ENCODE peak calls at places on chromosomes 7 and 10, in seven cellular contexts. One of them, this sample, is unnamed.

GRCh38 chr7:18498327-18498726 is 2.8 kb downstream of the HDAC9 start:
- DNase-seq in Peyer's patch: no peak
- DNase-seq in CD4-positive, CD25-positive, alpha-beta regulatory T cell: no peak
- DNase-seq in stimulated activated CD4-positive, alpha-beta T cell treated with anti-CD3 and anti-CD28 coated beads, Interleukin-1b, Interleukin-23, amount 100 ng/mL, for 1 hour: no peak
- DNase-seq in lower leg skin: no peak
- DNase-seq in NCI-H446: peak; percentile 15
- DNase-seq in fibroblast of the aortic adventitia: no peak
- DNase-seq in this sample: no peak

GRCh38 chr10:3415878-3416605 is 243.5 kb upstream of the PITRM1 start:
- DNase-seq in lower leg skin: peak; percentile 80
- DNase-seq in CD4-positive, CD25-positive, alpha-beta regulatory T cell: no peak
- DNase-seq in NCI-H446: no peak
- DNase-seq in stimulated activated CD4-positive, alpha-beta T cell treated with anti-CD3 and anti-CD28 coated beads, Interleukin-1b, Interleukin-23, amount 100 ng/mL, for 1 hour: no peak
- DNase-seq in Peyer's patch: no peak
- DNase-seq in fibroblast of the aortic adventitia: no peak
- DNase-seq in this sample: no peak

GRCh38 chr10:69425513-69426298 is 9.0 kb upstream of the TACR2 start:
- DNase-seq in Peyer's patch: peak; percentile 45
- DNase-seq in fibroblast of the aortic adventitia: no peak
- DNase-seq in NCI-H446: no peak
- DNase-seq in CD4-positive, CD25-positive, alpha-beta regulatory T cell: peak; percentile 88
- DNase-seq in stimulated activated CD4-positive, alpha-beta T cell treated with anti-CD3 and anti-CD28 coated beads, Interleukin-1b, Interleukin-23, amount 100 ng/mL, for 1 hour: no peak
- DNase-seq in lower leg skin: peak; percentile 68
- DNase-seq in this sample: peak; percentile 72

GRCh38 chr7:6160191-6160623 is 112.2 kb downstream of the CYTH3 start:
- DNase-seq in CD4-positive, CD25-positive, alpha-beta regulatory T cell: no peak
- DNase-seq in fibroblast of the aortic adventitia: peak; percentile 79
- DNase-seq in Peyer's patch: no peak
- DNase-seq in stimulated activated CD4-positive, alpha-beta T cell treated with anti-CD3 and anti-CD28 coated beads, Interleukin-1b, Interleukin-23, amount 100 ng/mL, for 1 hour: no peak
- DNase-seq in NCI-H446: no peak
- DNase-seq in lower leg skin: peak; percentile 89
- DNase-seq in this sample: peak; percentile 10

GRCh38 chr10:102710604-102711003 is 3.6 kb downstream of the ARL3 start:
- DNase-seq in CD4-positive, CD25-positive, alpha-beta regulatory T cell: no peak
- DNase-seq in Peyer's patch: no peak
- DNase-seq in stimulated activated CD4-positive, alpha-beta T cell treated with anti-CD3 and anti-CD28 coated beads, Interleukin-1b, Interleukin-23, amount 100 ng/mL, for 1 hour: no peak
- DNase-seq in lower leg skin: no peak
- DNase-seq in NCI-H446: no peak
- DNase-seq in fibroblast of the aortic adventitia: peak; percentile 83
- DNase-seq in this sample: no peak

GRCh38 chr7:33395340-33395739 is 266.0 kb downstream of the BBS9 start:
- DNase-seq in NCI-H446: peak; percentile 3
- DNase-seq in lower leg skin: no peak
- DNase-seq in stimulated activated CD4-positive, alpha-beta T cell treated with anti-CD3 and anti-CD28 coated beads, Interleukin-1b, Interleukin-23, amount 100 ng/mL, for 1 hour: no peak
- DNase-seq in fibroblast of the aortic adventitia: no peak
- DNase-seq in Peyer's patch: no peak
- DNase-seq in CD4-positive, CD25-positive, alpha-beta regulatory T cell: no peak
- DNase-seq in this sample: no peak

GRCh38 chr7:6375346-6376101 is 72.2 kb downstream of the DAGLB start:
- DNase-seq in Peyer's patch: peak; percentile 50
- DNase-seq in CD4-positive, CD25-positive, alpha-beta regulatory T cell: peak; percentile 51
- DNase-seq in fibroblast of the aortic adventitia: peak; percentile 57
- DNase-seq in lower leg skin: no peak
- DNase-seq in stimulated activated CD4-positive, alpha-beta T cell treated with anti-CD3 and anti-CD28 coated beads, Interleukin-1b, Interleukin-23, amount 100 ng/mL, for 1 hour: no peak
- DNase-seq in NCI-H446: peak; percentile 15
- DNase-seq in this sample: peak; percentile 36

GRCh38 chr10:122468923-122469781 is 7.8 kb downstream of the HTRA1 start:
- DNase-seq in stimulated activated CD4-positive, alpha-beta T cell treated with anti-CD3 and anti-CD28 coated beads, Interleukin-1b, Interleukin-23, amount 100 ng/mL, for 1 hour: no peak
- DNase-seq in NCI-H446: peak; percentile 60
- DNase-seq in fibroblast of the aortic adventitia: peak; percentile 94
- DNase-seq in Peyer's patch: no peak
- DNase-seq in lower leg skin: peak; percentile 94
- DNase-seq in CD4-positive, CD25-positive, alpha-beta regulatory T cell: no peak
- DNase-seq in this sample: no peak

GRCh38 chr10:86265236-86265876 is 101.2 kb downstream of the GRID1 start:
- DNase-seq in NCI-H446: no peak
- DNase-seq in CD4-positive, CD25-positive, alpha-beta regulatory T cell: no peak
- DNase-seq in fibroblast of the aortic adventitia: no peak
- DNase-seq in lower leg skin: peak; percentile 53
- DNase-seq in stimulated activated CD4-positive, alpha-beta T cell treated with anti-CD3 and anti-CD28 coated beads, Interleukin-1b, Interleukin-23, amount 100 ng/mL, for 1 hour: no peak
- DNase-seq in Peyer's patch: peak; percentile 9
- DNase-seq in this sample: no peak

GRCh38 chr7:64884085-64884912 is 18.8 kb upstream of the ZNF273 start:
- DNase-seq in CD4-positive, CD25-positive, alpha-beta regulatory T cell: no peak
- DNase-seq in lower leg skin: peak; percentile 77
- DNase-seq in Peyer's patch: no peak
- DNase-seq in NCI-H446: no peak
- DNase-seq in stimulated activated CD4-positive, alpha-beta T cell treated with anti-CD3 and anti-CD28 coated beads, Interleukin-1b, Interleukin-23, amount 100 ng/mL, for 1 hour: no peak
- DNase-seq in fibroblast of the aortic adventitia: no peak
- DNase-seq in this sample: no peak

GRCh38 chr7:127437772-127438330 is 45.3 kb upstream of the ZNF800 start:
- DNase-seq in fibroblast of the aortic adventitia: peak; percentile 15
- DNase-seq in Peyer's patch: no peak
- DNase-seq in NCI-H446: no peak
- DNase-seq in stimulated activated CD4-positive, alpha-beta T cell treated with anti-CD3 and anti-CD28 coated beads, Interleukin-1b, Interleukin-23, amount 100 ng/mL, for 1 hour: no peak
- DNase-seq in lower leg skin: no peak
- DNase-seq in CD4-positive, CD25-positive, alpha-beta regulatory T cell: no peak
- DNase-seq in this sample: no peak

GRCh38 chr7:100435401-100436304 is 644 bp downstream of the PPP1R35 start:
- DNase-seq in stimulated activated CD4-positive, alpha-beta T cell treated with anti-CD3 and anti-CD28 coated beads, Interleukin-1b, Interleukin-23, amount 100 ng/mL, for 1 hour: no peak
- DNase-seq in NCI-H446: no peak
- DNase-seq in Peyer's patch: peak; percentile 48
- DNase-seq in fibroblast of the aortic adventitia: no peak
- DNase-seq in CD4-positive, CD25-positive, alpha-beta regulatory T cell: peak; percentile 76
- DNase-seq in lower leg skin: peak; percentile 91
- DNase-seq in this sample: peak; percentile 57

GRCh38 chr10:129891806-129892205 is 72.3 kb downstream of the EBF3 start:
- DNase-seq in CD4-positive, CD25-positive, alpha-beta regulatory T cell: no peak
- DNase-seq in Peyer's patch: no peak
- DNase-seq in fibroblast of the aortic adventitia: no peak
- DNase-seq in stimulated activated CD4-positive, alpha-beta T cell treated with anti-CD3 and anti-CD28 coated beads, Interleukin-1b, Interleukin-23, amount 100 ng/mL, for 1 hour: no peak
- DNase-seq in lower leg skin: no peak
- DNase-seq in NCI-H446: no peak
- DNase-seq in this sample: no peak

GRCh38 chr10:3107426-3107961 is 40.1 kb downstream of the PFKP start:
- DNase-seq in NCI-H446: no peak
- DNase-seq in fibroblast of the aortic adventitia: peak; percentile 99
- DNase-seq in CD4-positive, CD25-positive, alpha-beta regulatory T cell: no peak
- DNase-seq in lower leg skin: peak; percentile 93
- DNase-seq in Peyer's patch: no peak
- DNase-seq in stimulated activated CD4-positive, alpha-beta T cell treated with anti-CD3 and anti-CD28 coated beads, Interleukin-1b, Interleukin-23, amount 100 ng/mL, for 1 hour: no peak
- DNase-seq in this sample: no peak

GRCh38 chr7:66921918-66922486 is 977 bp downstream of the TMEM248 start:
- DNase-seq in fibroblast of the aortic adventitia: no peak
- DNase-seq in stimulated activated CD4-positive, alpha-beta T cell treated with anti-CD3 and anti-CD28 coated beads, Interleukin-1b, Interleukin-23, amount 100 ng/mL, for 1 hour: no peak
- DNase-seq in NCI-H446: no peak
- DNase-seq in CD4-positive, CD25-positive, alpha-beta regulatory T cell: peak; percentile 70
- DNase-seq in lower leg skin: no peak
- DNase-seq in Peyer's patch: peak; percentile 50
- DNase-seq in this sample: peak; percentile 49

GRCh38 chr7:129535896-129536295 is 33.6 kb downstream of the SMKR1 start:
- DNase-seq in NCI-H446: no peak
- DNase-seq in fibroblast of the aortic adventitia: no peak
- DNase-seq in CD4-positive, CD25-positive, alpha-beta regulatory T cell: peak; percentile 11
- DNase-seq in lower leg skin: no peak
- DNase-seq in stimulated activated CD4-positive, alpha-beta T cell treated with anti-CD3 and anti-CD28 coated beads, Interleukin-1b, Interleukin-23, amount 100 ng/mL, for 1 hour: no peak
- DNase-seq in Peyer's patch: no peak
- DNase-seq in this sample: no peak

GRCh38 chr10:89314676-89315075 is 12.8 kb downstream of the IFIT2 start:
- DNase-seq in NCI-H446: no peak
- DNase-seq in CD4-positive, CD25-positive, alpha-beta regulatory T cell: no peak
- DNase-seq in lower leg skin: no peak
- DNase-seq in Peyer's patch: no peak
- DNase-seq in fibroblast of the aortic adventitia: no peak
- DNase-seq in stimulated activated CD4-positive, alpha-beta T cell treated with anti-CD3 and anti-CD28 coated beads, Interleukin-1b, Interleukin-23, amount 100 ng/mL, for 1 hour: no peak
- DNase-seq in this sample: no peak

GRCh38 chr7:50711271-50712175 is 71.2 kb downstream of the GRB10 start:
- DNase-seq in lower leg skin: no peak
- DNase-seq in NCI-H446: no peak
- DNase-seq in fibroblast of the aortic adventitia: peak; percentile 55
- DNase-seq in stimulated activated CD4-positive, alpha-beta T cell treated with anti-CD3 and anti-CD28 coated beads, Interleukin-1b, Interleukin-23, amount 100 ng/mL, for 1 hour: no peak
- DNase-seq in Peyer's patch: no peak
- DNase-seq in CD4-positive, CD25-positive, alpha-beta regulatory T cell: no peak
- DNase-seq in this sample: no peak

GRCh38 chr7:127474457-127474856 is 81.9 kb upstream of the ZNF800 start:
- DNase-seq in fibroblast of the aortic adventitia: peak; percentile 2
- DNase-seq in stimulated activated CD4-positive, alpha-beta T cell treated with anti-CD3 and anti-CD28 coated beads, Interleukin-1b, Interleukin-23, amount 100 ng/mL, for 1 hour: no peak
- DNase-seq in Peyer's patch: no peak
- DNase-seq in NCI-H446: no peak
- DNase-seq in CD4-positive, CD25-positive, alpha-beta regulatory T cell: no peak
- DNase-seq in lower leg skin: no peak
- DNase-seq in this sample: no peak

GRCh38 chr7:37570145-37570544 is 113.4 kb upstream of the GPR141 start:
- DNase-seq in CD4-positive, CD25-positive, alpha-beta regulatory T cell: no peak
- DNase-seq in NCI-H446: no peak
- DNase-seq in lower leg skin: no peak
- DNase-seq in Peyer's patch: no peak
- DNase-seq in stimulated activated CD4-positive, alpha-beta T cell treated with anti-CD3 and anti-CD28 coated beads, Interleukin-1b, Interleukin-23, amount 100 ng/mL, for 1 hour: no peak
- DNase-seq in fibroblast of the aortic adventitia: no peak
- DNase-seq in this sample: no peak

GRCh38 chr10:125002423-125003145 is 60.7 kb downstream of the ZRANB1 start:
- DNase-seq in CD4-positive, CD25-positive, alpha-beta regulatory T cell: no peak
- DNase-seq in NCI-H446: no peak
- DNase-seq in fibroblast of the aortic adventitia: no peak
- DNase-seq in lower leg skin: peak; percentile 80
- DNase-seq in Peyer's patch: no peak
- DNase-seq in stimulated activated CD4-positive, alpha-beta T cell treated with anti-CD3 and anti-CD28 coated beads, Interleukin-1b, Interleukin-23, amount 100 ng/mL, for 1 hour: no peak
- DNase-seq in this sample: peak; percentile 10

GRCh38 chr7:44324204-44325126 is 929 bp downstream of the CAMK2B start:
- DNase-seq in NCI-H446: no peak
- DNase-seq in stimulated activated CD4-positive, alpha-beta T cell treated with anti-CD3 and anti-CD28 coated beads, Interleukin-1b, Interleukin-23, amount 100 ng/mL, for 1 hour: no peak
- DNase-seq in fibroblast of the aortic adventitia: no peak
- DNase-seq in lower leg skin: no peak
- DNase-seq in CD4-positive, CD25-positive, alpha-beta regulatory T cell: no peak
- DNase-seq in Peyer's patch: no peak
- DNase-seq in this sample: no peak

GRCh38 chr10:15558136-15558535 is 161.6 kb downstream of the ITGA8 start:
- DNase-seq in Peyer's patch: no peak
- DNase-seq in stimulated activated CD4-positive, alpha-beta T cell treated with anti-CD3 and anti-CD28 coated beads, Interleukin-1b, Interleukin-23, amount 100 ng/mL, for 1 hour: no peak
- DNase-seq in lower leg skin: no peak
- DNase-seq in NCI-H446: no peak
- DNase-seq in CD4-positive, CD25-positive, alpha-beta regulatory T cell: no peak
- DNase-seq in fibroblast of the aortic adventitia: peak; percentile 77
- DNase-seq in this sample: no peak

GRCh38 chr7:92609921-92610518 is 19.8 kb upstream of the FAM133B start:
- DNase-seq in Peyer's patch: no peak
- DNase-seq in lower leg skin: no peak
- DNase-seq in NCI-H446: peak; percentile 6
- DNase-seq in CD4-positive, CD25-positive, alpha-beta regulatory T cell: peak; percentile 78
- DNase-seq in stimulated activated CD4-positive, alpha-beta T cell treated with anti-CD3 and anti-CD28 coated beads, Interleukin-1b, Interleukin-23, amount 100 ng/mL, for 1 hour: no peak
- DNase-seq in fibroblast of the aortic adventitia: peak; percentile 57
- DNase-seq in this sample: no peak

GRCh38 chr10:100345570-100346330 is 1.3 kb upstream of the SCD start:
- DNase-seq in stimulated activated CD4-positive, alpha-beta T cell treated with anti-CD3 and anti-CD28 coated beads, Interleukin-1b, Interleukin-23, amount 100 ng/mL, for 1 hour: no peak
- DNase-seq in fibroblast of the aortic adventitia: peak; percentile 74
- DNase-seq in Peyer's patch: no peak
- DNase-seq in NCI-H446: no peak
- DNase-seq in lower leg skin: no peak
- DNase-seq in CD4-positive, CD25-positive, alpha-beta regulatory T cell: no peak
- DNase-seq in this sample: no peak

GRCh38 chr7:109552017-109552416 is 982.3 kb downstream of the DNAJB9 start:
- DNase-seq in fibroblast of the aortic adventitia: no peak
- DNase-seq in NCI-H446: no peak
- DNase-seq in stimulated activated CD4-positive, alpha-beta T cell treated with anti-CD3 and anti-CD28 coated beads, Interleukin-1b, Interleukin-23, amount 100 ng/mL, for 1 hour: no peak
- DNase-seq in CD4-positive, CD25-positive, alpha-beta regulatory T cell: no peak
- DNase-seq in Peyer's patch: no peak
- DNase-seq in lower leg skin: no peak
- DNase-seq in this sample: no peak

GRCh38 chr10:29619273-29619672 is 15.5 kb downstream of the SVIL start:
- DNase-seq in stimulated activated CD4-positive, alpha-beta T cell treated with anti-CD3 and anti-CD28 coated beads, Interleukin-1b, Interleukin-23, amount 100 ng/mL, for 1 hour: no peak
- DNase-seq in NCI-H446: no peak
- DNase-seq in Peyer's patch: no peak
- DNase-seq in CD4-positive, CD25-positive, alpha-beta regulatory T cell: no peak
- DNase-seq in lower leg skin: no peak
- DNase-seq in fibroblast of the aortic adventitia: peak; percentile 74
- DNase-seq in this sample: no peak

GRCh38 chr7:87159538-87159937 is 7.3 kb downstream of the DMTF1 start:
- DNase-seq in fibroblast of the aortic adventitia: no peak
- DNase-seq in Peyer's patch: no peak
- DNase-seq in lower leg skin: no peak
- DNase-seq in NCI-H446: no peak
- DNase-seq in CD4-positive, CD25-positive, alpha-beta regulatory T cell: no peak
- DNase-seq in stimulated activated CD4-positive, alpha-beta T cell treated with anti-CD3 and anti-CD28 coated beads, Interleukin-1b, Interleukin-23, amount 100 ng/mL, for 1 hour: no peak
- DNase-seq in this sample: no peak

GRCh38 chr7:157984914-157985163 is 602.8 kb downstream of the PTPRN2 start:
- DNase-seq in NCI-H446: no peak
- DNase-seq in CD4-positive, CD25-positive, alpha-beta regulatory T cell: no peak
- DNase-seq in stimulated activated CD4-positive, alpha-beta T cell treated with anti-CD3 and anti-CD28 coated beads, Interleukin-1b, Interleukin-23, amount 100 ng/mL, for 1 hour: no peak
- DNase-seq in lower leg skin: no peak
- DNase-seq in Peyer's patch: no peak
- DNase-seq in fibroblast of the aortic adventitia: no peak
- DNase-seq in this sample: no peak

GRCh38 chr7:84669177-84669732 is 474.7 kb upstream of the SEMA3A start:
- DNase-seq in Peyer's patch: no peak
- DNase-seq in CD4-positive, CD25-positive, alpha-beta regulatory T cell: no peak
- DNase-seq in lower leg skin: no peak
- DNase-seq in NCI-H446: no peak
- DNase-seq in stimulated activated CD4-positive, alpha-beta T cell treated with anti-CD3 and anti-CD28 coated beads, Interleukin-1b, Interleukin-23, amount 100 ng/mL, for 1 hour: no peak
- DNase-seq in fibroblast of the aortic adventitia: no peak
- DNase-seq in this sample: no peak

GRCh38 chr7:10412426-10413019 is 561.1 kb upstream of the PHF14 start:
- DNase-seq in fibroblast of the aortic adventitia: peak; percentile 13
- DNase-seq in CD4-positive, CD25-positive, alpha-beta regulatory T cell: peak; percentile 25
- DNase-seq in NCI-H446: peak; percentile 85
- DNase-seq in Peyer's patch: no peak
- DNase-seq in lower leg skin: no peak
- DNase-seq in stimulated activated CD4-positive, alpha-beta T cell treated with anti-CD3 and anti-CD28 coated beads, Interleukin-1b, Interleukin-23, amount 100 ng/mL, for 1 hour: no peak
- DNase-seq in this sample: no peak

GRCh38 chr10:51886438-51887068 is 187.2 kb upstream of the CSTF2T start:
- DNase-seq in NCI-H446: no peak
- DNase-seq in CD4-positive, CD25-positive, alpha-beta regulatory T cell: no peak
- DNase-seq in lower leg skin: no peak
- DNase-seq in stimulated activated CD4-positive, alpha-beta T cell treated with anti-CD3 and anti-CD28 coated beads, Interleukin-1b, Interleukin-23, amount 100 ng/mL, for 1 hour: no peak
- DNase-seq in fibroblast of the aortic adventitia: peak; percentile 77
- DNase-seq in Peyer's patch: no peak
- DNase-seq in this sample: no peak

GRCh38 chr10:53702489-53702888 is 929.9 kb upstream of the MBL2 start:
- DNase-seq in lower leg skin: no peak
- DNase-seq in CD4-positive, CD25-positive, alpha-beta regulatory T cell: no peak
- DNase-seq in stimulated activated CD4-positive, alpha-beta T cell treated with anti-CD3 and anti-CD28 coated beads, Interleukin-1b, Interleukin-23, amount 100 ng/mL, for 1 hour: no peak
- DNase-seq in Peyer's patch: no peak
- DNase-seq in NCI-H446: no peak
- DNase-seq in fibroblast of the aortic adventitia: no peak
- DNase-seq in this sample: no peak

This sample was measured in naive thymus-derived CD4-positive, alpha-beta T cell.